ENCODE peak calls at places on chromosomes 16 and 17, in four cellular contexts. E is GM12878, B is K562, Y is HepG2. U is an unnamed sample.

GRCh38 chr16:87371261-87371866 is 12.2 kb downstream of the FBXO31 start:
- DNase-seq in B (no peak), E (no peak), Y (no peak), U (no peak)

GRCh38 chr17:70855401-70856054 is 686.2 kb downstream of the KCNJ2 start:
- DNase-seq in E (no peak), B (no peak), Y (no peak), U (no peak)

GRCh38 chr17:52762147-52762793 is 603.8 kb upstream of the CA10 start:
- DNase-seq in Y (no peak), B (no peak), E (no peak), U (no peak)

GRCh38 chr17:49848739-49849138 is 870 bp upstream of the TAC4 start:
- DNase-seq in B (no peak), E (no peak), Y (no peak), U (no peak)

GRCh38 chr16:49461517-49461951 is 87.9 kb downstream of the C16orf78 start:
- DNase-seq in B (no peak), E (no peak), Y (no peak), U (no peak)

GRCh38 chr17:66441012-66441703 is 138.7 kb downstream of the PRKCA start:
- DNase-seq in B (no peak), Y (no peak), E (peak), U (no peak)

GRCh38 chr16:20844054-20844453 is 37.7 kb downstream of the REXO5 start:
- DNase-seq in E (no peak), B (no peak), Y (no peak), U (no peak)

GRCh38 chr16:12951392-12951791 is 50.0 kb downstream of the SHISA9 start:
- DNase-seq in B (no peak), Y (no peak), E (no peak), U (no peak)

GRCh38 chr17:8672326-8672725 is 41.8 kb upstream of the MYH10 start:
- DNase-seq in B (no peak), Y (no peak), E (no peak), U (no peak)

GRCh38 chr16:48607056-48607825 is 2.7 kb downstream of the N4BP1 start:
- DNase-seq in E (no peak), B (no peak), Y (no peak), U (no peak)

GRCh38 chr17:55690105-55690508 is 32.6 kb downstream of the TMEM100 start:
- DNase-seq in E (no peak), B (no peak), Y (no peak), U (no peak)

GRCh38 chr16:61653544-61653943 is 382.7 kb downstream of the CDH8 start:
- DNase-seq in B (no peak), E (no peak), Y (no peak), U (no peak)

GRCh38 chr17:31823014-31823413 is 36.0 kb downstream of the COPRS start:
- DNase-seq in B (no peak), Y (no peak), E (no peak), U (no peak)

GRCh38 chr16:79098897-79099296 is 501.6 kb downstream of the MAF start:
- DNase-seq in E (no peak), B (no peak), Y (no peak), U (no peak)

GRCh38 chr16:526181-527014 is 1.1 kb upstream of the CAPN15 start:
- DNase-seq in B (peak), E (no peak), Y (no peak), U (no peak)

GRCh38 chr16:29697391-29697790 is 18.4 kb downstream of the QPRT start:
- DNase-seq in E (no peak), B (no peak), Y (no peak), U (no peak)

GRCh38 chr17:72613411-72614292 is 478.8 kb downstream of the SLC39A11 start:
- DNase-seq in B (no peak), E (no peak), Y (no peak), U (no peak)

GRCh38 chr17:74474043-74474792 is 7.8 kb downstream of the CD300A start:
- DNase-seq in Y (no peak), E (no peak), B (no peak), U (no peak)

GRCh38 chr17:56810286-56810781 is 23.4 kb downstream of the C17orf67 start:
- DNase-seq in B (no peak), Y (no peak), E (no peak), U (no peak)

GRCh38 chr17:4721203-4722135 is 9.8 kb upstream of the MED11 start:
- DNase-seq in B (peak), E (no peak), Y (peak), U (no peak)

GRCh38 chr16:20906225-20906870 is 5.8 kb downstream of the LYRM1 start:
- DNase-seq in Y (no peak), B (no peak), E (no peak), U (no peak)

GRCh38 chr17:20072692-20072992 is 63.5 kb downstream of the SPECC1 start:
- DNase-seq in B (no peak), E (no peak), Y (no peak), U (no peak)
- H3K4me3 ChIP-seq in B (no peak), E (no peak), Y (no peak), U (no peak)

DNA sequence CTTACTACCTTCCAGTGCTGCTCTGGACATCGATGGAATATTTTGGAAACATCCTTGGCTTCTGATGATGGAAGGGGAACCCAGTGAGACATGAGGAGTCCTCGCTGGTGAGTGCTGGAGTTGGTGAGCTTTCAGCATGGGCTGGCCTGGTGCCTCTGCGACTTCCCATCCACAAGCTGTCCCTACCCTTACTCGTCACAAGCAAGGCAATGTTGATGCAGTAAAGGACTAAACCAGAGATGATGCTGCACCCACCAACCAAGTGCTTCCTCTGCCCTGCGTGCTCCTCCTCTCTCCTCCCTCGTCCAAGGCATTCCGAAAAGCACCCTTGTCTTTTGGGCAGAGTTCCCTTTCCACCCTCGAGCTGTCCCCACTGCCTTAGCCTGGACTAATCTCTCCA is 154.7 kb downstream of the GRIN2A start:
- DNase-seq in B (no peak), E (no peak), Y (no peak), U (no peak)
- TF ChIP-seq CEBPB in B (no peak), E (no peak), Y (no peak), U (no peak)

DNA sequence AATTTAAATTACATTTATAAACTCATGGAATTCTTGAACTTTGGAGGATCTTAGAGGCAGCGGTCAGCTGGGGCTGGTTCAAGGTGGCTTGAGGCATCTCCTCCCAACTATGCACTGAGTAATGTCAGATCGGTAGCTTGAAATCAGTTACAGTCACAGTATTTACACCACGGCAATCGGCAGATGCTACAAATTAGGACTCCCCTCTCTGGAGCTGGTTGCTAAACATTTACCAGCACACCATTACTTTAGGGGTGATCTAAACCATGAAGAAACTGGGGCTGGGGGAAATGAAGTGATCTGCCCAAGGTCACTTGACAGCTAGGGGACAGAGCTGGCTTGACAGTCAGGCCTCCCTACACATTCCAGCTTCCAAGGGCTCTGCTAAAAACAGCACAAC is 137.6 kb downstream of the IRX3 start:
- DNase-seq in Y (no peak), B (no peak), E (no peak), U (no peak)
- TF ChIP-seq BRCA1 in Y (no peak), B (no peak), E (no peak), U (no peak)

DNA sequence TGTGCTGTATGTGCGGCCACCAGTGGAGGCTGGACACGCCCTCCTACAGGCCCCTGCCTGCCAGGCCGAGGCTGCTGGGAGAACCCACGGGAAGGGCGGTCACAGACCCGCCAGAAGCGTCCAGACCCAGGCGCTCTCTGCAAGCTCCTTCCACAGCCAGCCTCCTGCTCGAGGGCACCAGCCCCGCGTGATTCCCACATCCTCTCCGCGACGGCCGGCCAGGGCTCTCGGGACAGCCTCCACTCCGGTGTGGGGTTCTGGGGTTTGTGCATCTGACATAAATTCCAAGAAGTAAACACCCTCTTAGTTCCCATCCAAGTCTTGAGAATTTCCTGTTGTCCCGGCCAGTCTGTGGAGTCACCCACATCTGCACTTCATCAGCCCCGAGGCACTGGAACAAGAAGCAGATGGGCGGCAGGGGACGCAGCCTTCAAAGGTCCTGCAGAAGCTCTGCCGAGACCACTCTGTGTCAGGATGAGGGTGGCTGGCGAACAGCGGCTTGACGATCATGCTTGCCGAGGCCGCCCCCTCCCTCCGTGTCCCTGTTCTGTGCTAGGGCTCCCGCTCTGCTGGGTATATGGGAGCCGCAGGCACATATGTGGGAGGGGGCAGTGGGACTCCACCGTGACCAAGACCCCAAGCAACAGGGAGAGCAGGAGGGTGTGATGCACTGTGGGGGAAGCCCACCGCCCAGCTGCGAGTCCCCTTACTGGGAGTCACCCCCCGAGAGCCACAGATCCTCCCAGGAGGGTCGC is 2.4 kb upstream of the TMEM204 start:
- DNase-seq in B (no peak), Y (no peak), E (no peak), U (no peak)
- H3K4me3 ChIP-seq in B (no peak), Y (no peak), E (no peak), U (no peak)

DNA sequence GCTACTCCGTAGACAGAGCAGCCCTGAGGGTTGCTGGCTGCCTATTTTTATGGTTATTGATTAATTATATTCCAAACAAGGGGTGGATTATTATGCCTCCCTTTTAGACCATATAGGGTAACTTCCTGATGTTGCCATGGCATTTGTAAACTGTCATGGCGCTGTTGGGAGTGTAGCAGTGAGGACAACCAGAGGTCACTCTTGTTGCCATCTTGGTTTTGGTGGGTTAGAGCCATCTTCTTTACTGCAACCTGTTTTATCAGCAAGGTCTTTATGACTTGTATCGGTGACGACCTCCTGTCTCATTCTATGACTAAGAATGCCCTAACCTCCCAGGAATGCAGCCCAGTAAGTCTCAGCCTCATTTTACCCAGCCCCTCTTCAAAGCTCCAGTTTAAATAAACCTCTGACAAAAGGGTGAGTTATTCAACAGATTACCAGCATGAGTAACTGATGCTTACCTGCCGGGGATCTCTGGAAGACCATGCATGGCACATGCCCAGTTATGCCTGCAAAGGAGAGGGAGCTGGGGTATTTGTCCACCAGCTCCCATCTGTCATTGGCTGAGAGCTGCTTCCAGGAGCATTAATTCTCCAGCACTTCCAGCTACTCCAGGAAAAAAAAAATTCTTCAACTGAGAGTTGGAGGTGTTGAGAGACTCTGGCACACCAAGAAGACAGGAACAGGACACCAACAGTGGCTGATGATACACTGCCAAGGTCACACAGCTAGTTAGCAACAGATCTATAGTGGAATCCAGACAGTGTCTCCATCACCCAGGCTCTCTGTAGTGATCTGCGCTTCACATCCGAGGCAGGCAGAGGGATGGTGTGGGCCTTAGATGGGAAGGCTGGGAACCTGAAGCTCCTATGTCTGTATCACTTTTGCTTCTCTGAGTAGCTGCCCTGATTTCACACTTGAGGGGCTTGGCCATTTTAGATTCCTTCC is 36.6 kb upstream of the IL21R start:
- DNase-seq in E (no peak), Y (peak), B (no peak), U (no peak)
- TF ChIP-seq CEBPB in E (no peak), Y (no peak), B (no peak), U (no peak)

DNA sequence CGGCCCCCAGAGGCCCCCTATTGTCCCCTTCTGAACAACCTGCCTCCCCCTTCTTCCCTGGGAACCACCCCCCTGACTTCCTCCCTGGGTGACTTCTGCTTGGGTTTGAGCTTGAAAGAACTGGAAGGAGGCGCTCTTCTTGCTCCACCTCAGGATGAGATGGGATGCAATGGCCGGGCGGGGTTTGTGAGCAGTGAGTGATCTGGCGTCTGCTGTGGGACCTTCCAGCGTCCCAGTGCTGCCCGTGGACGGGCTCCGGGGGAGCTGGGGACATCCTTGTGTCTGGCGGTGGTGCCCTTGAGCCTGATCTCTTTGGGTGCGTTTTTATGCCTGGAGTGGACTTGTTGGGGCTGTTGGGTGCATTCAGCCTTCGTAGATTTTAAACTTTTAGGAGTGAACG is 11.6 kb downstream of the MGRN1 start:
- DNase-seq in E (no peak), Y (no peak), B (no peak), U (no peak)
- TF ChIP-seq BRCA1 in E (no peak), Y (no peak), B (no peak), U (no peak)

GRCh38 chr17:39593371-39593770 is 14.3 kb downstream of the NEUROD2 start:
- DNase-seq in Y (no peak), E (no peak), B (no peak), U (no peak)
- H3K4me3 ChIP-seq in Y (no peak), E (no peak), B (no peak), U (no peak)

U was measured in H1.